ENCODE peak calls at places on chromosomes 16 and 17, in ten cellular contexts. One of them, this sample, is unnamed. For H3K4me1, the result is how much of the 10 kb centered on the place peaks cover.

GRCh38 chr17:81494984-81495383 is 17.6 kb downstream of the ACTG1 start:
- DNase-seq in H1: no peak
- DNase-seq in GM23248: peak
- DNase-seq in left ventricle myocardium inferior: no peak
- DNase-seq in mesendoderm: no peak
- DNase-seq in uterus: no peak
- DNase-seq in CD4-positive, CD25-positive, alpha-beta regulatory T cell: no peak
- DNase-seq in aorta: no peak
- DNase-seq in MM.1S: no peak
- DNase-seq in thyroid gland: peak
- DNase-seq in this sample: no peak

GRCh38 chr17:82611140-82612058 is 36.8 kb downstream of the WDR45B start:
- DNase-seq in thyroid gland: no peak
- DNase-seq in uterus: peak
- DNase-seq in aorta: no peak
- DNase-seq in mesendoderm: no peak
- DNase-seq in GM23248: no peak
- DNase-seq in MM.1S: no peak
- DNase-seq in H1: no peak
- DNase-seq in left ventricle myocardium inferior: no peak
- DNase-seq in CD4-positive, CD25-positive, alpha-beta regulatory T cell: no peak
- DNase-seq in this sample: no peak

GRCh38 chr17:73532441-73532901 is 111.8 kb downstream of the SDK2 start:
- DNase-seq in H1: no peak
- DNase-seq in CD4-positive, CD25-positive, alpha-beta regulatory T cell: no peak
- DNase-seq in left ventricle myocardium inferior: no peak
- DNase-seq in MM.1S: no peak
- DNase-seq in mesendoderm: peak
- DNase-seq in uterus: no peak
- DNase-seq in GM23248: no peak
- DNase-seq in thyroid gland: no peak
- DNase-seq in aorta: no peak
- DNase-seq in this sample: no peak

GRCh38 chr16:84138824-84139627 is 6.0 kb downstream of the HSDL1 start:
- DNase-seq in MM.1S: peak
- DNase-seq in thyroid gland: peak
- DNase-seq in aorta: no peak
- DNase-seq in left ventricle myocardium inferior: no peak
- DNase-seq in mesendoderm: peak
- DNase-seq in uterus: no peak
- DNase-seq in CD4-positive, CD25-positive, alpha-beta regulatory T cell: no peak
- DNase-seq in H1: no peak
- DNase-seq in GM23248: peak
- DNase-seq in this sample: no peak

GRCh38 chr16:12523002-12523401 is 280.7 kb downstream of the CPPED1 start:
- DNase-seq in GM23248: no peak
- DNase-seq in MM.1S: no peak
- DNase-seq in aorta: peak
- DNase-seq in uterus: no peak
- DNase-seq in H1: no peak
- DNase-seq in left ventricle myocardium inferior: no peak
- DNase-seq in thyroid gland: no peak
- DNase-seq in CD4-positive, CD25-positive, alpha-beta regulatory T cell: no peak
- DNase-seq in mesendoderm: no peak
- DNase-seq in this sample: no peak

GRCh38 chr17:72567774-72568173 is 447.0 kb downstream of the SOX9 start:
- DNase-seq in left ventricle myocardium inferior: no peak
- DNase-seq in uterus: no peak
- DNase-seq in CD4-positive, CD25-positive, alpha-beta regulatory T cell: no peak
- DNase-seq in thyroid gland: no peak
- DNase-seq in GM23248: no peak
- DNase-seq in aorta: no peak
- DNase-seq in mesendoderm: no peak
- DNase-seq in MM.1S: no peak
- DNase-seq in H1: no peak
- DNase-seq in this sample: no peak

GRCh38 chr17:45221081-45221996 is at the start of gene FMNL1:
- DNase-seq in GM23248: peak
- DNase-seq in left ventricle myocardium inferior: peak
- DNase-seq in mesendoderm: no peak
- DNase-seq in CD4-positive, CD25-positive, alpha-beta regulatory T cell: peak
- DNase-seq in aorta: peak
- DNase-seq in H1: peak
- DNase-seq in thyroid gland: no peak
- DNase-seq in MM.1S: peak
- DNase-seq in uterus: no peak
- DNase-seq in this sample: peak

GRCh38 chr16:67149276-67150057 is 1.3 kb downstream of the B3GNT9 start:
- DNase-seq in mesendoderm: peak
- DNase-seq in aorta: no peak
- DNase-seq in CD4-positive, CD25-positive, alpha-beta regulatory T cell: no peak
- DNase-seq in GM23248: no peak
- DNase-seq in left ventricle myocardium inferior: no peak
- DNase-seq in thyroid gland: no peak
- DNase-seq in MM.1S: no peak
- DNase-seq in H1: peak
- DNase-seq in uterus: no peak
- DNase-seq in this sample: no peak

DNA sequence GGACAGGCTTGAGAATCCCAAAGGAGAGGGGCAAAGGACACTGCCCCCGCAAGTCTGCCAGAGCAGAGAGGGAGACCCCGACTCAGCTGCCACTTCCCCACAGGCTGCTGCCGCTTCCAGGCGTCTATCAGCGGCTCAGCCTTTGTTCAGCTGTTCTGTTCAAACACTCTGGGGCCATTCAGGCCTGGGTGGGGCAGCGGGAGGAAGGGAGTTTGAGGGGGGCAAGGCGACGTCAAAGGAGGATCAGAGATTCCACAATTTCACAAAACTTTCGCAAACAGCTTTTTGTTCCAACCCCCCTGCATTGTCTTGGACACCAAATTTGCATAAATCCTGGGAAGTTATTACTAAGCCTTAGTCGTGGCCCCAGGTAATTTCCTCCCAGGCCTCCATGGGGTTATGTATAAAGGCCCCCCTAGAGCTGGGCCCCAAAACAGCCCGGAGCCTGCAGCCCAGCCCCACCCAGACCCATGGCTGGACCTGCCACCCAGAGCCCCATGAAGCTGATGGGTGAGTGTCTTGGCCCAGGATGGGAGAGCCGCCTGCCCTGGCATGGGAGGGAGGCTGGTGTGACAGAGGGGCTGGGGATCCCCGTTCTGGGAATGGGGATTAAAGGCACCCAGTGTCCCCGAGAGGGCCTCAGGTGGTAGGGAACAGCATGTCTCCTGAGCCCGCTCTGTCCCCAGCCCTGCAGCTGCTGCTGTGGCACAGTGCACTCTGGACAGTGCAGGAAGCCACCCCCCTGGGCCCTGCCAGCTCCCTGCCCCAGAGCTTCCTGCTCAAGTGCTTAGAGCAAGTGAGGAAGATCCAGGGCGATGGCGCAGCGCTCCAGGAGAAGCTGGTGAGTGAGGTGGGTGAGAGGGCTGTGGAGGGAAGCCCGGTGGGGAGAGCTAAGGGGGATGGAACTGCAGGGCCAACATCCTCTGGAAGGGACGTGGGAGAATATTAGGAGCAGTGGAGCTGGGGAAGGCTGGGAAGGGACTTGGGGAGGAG is at the start of gene CSF3:
- DNase-seq in CD4-positive, CD25-positive, alpha-beta regulatory T cell: no peak
- DNase-seq in aorta: no peak
- DNase-seq in left ventricle myocardium inferior: no peak
- DNase-seq in mesendoderm: no peak
- DNase-seq in GM23248: no peak
- DNase-seq in H1: no peak
- DNase-seq in thyroid gland: no peak
- DNase-seq in MM.1S: no peak
- DNase-seq in uterus: peak
- DNase-seq in this sample: no peak
- H3K27ac ChIP-seq in CD4-positive, CD25-positive, alpha-beta regulatory T cell: no peak
- H3K27ac ChIP-seq in aorta: no peak
- H3K27ac ChIP-seq in left ventricle myocardium inferior: peak
- H3K27ac ChIP-seq in mesendoderm: no peak
- H3K27ac ChIP-seq in GM23248: no peak
- H3K27ac ChIP-seq in H1: peak
- H3K27ac ChIP-seq in thyroid gland: no peak
- H3K27ac ChIP-seq in MM.1S: no peak
- H3K27ac ChIP-seq in uterus: peak
- H3K27ac ChIP-seq in this sample: peak

DNA sequence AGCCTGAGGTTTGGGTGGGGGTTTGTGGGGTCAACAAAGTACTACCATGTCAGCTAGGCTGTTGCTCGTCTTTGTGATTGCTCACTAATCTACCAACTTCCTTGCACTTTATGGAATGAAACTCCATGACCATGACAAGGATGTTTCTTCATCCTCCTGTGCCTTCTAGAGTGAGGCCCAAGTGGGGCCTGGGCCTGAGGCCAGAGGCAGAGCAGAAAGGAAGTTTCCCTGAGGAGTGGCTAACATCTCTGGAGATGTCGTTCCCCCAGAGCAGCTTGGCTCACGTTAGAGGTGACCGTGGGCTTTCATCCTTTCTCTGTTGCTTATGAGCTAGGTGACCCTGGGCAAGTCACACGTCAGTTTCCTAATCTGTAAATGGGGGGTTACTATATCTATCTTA is 41.0 kb upstream of the IRX3 start:
- DNase-seq in MM.1S: no peak
- DNase-seq in thyroid gland: peak
- DNase-seq in mesendoderm: no peak
- DNase-seq in CD4-positive, CD25-positive, alpha-beta regulatory T cell: no peak
- DNase-seq in aorta: no peak
- DNase-seq in H1: no peak
- DNase-seq in left ventricle myocardium inferior: no peak
- DNase-seq in uterus: no peak
- DNase-seq in GM23248: no peak
- DNase-seq in this sample: no peak
- H3K4me1 ChIP-seq in MM.1S: under half
- H3K4me1 ChIP-seq in thyroid gland: under half
- H3K4me1 ChIP-seq in mesendoderm: under half
- H3K4me1 ChIP-seq in CD4-positive, CD25-positive, alpha-beta regulatory T cell: under half
- H3K4me1 ChIP-seq in aorta: under half
- H3K4me1 ChIP-seq in H1: under half
- H3K4me1 ChIP-seq in left ventricle myocardium inferior: under half
- H3K4me1 ChIP-seq in uterus: under half
- H3K4me1 ChIP-seq in GM23248: under half
- H3K4me1 ChIP-seq in this sample: under half

GRCh38 chr17:27558341-27558740 is 72.6 kb upstream of the LGALS9 start:
- DNase-seq in mesendoderm: no peak
- DNase-seq in CD4-positive, CD25-positive, alpha-beta regulatory T cell: no peak
- DNase-seq in GM23248: no peak
- DNase-seq in aorta: peak
- DNase-seq in left ventricle myocardium inferior: no peak
- DNase-seq in uterus: no peak
- DNase-seq in H1: no peak
- DNase-seq in thyroid gland: no peak
- DNase-seq in MM.1S: no peak
- DNase-seq in this sample: peak

GRCh38 chr17:27560668-27561067 is 70.3 kb upstream of the LGALS9 start:
- DNase-seq in thyroid gland: peak
- DNase-seq in MM.1S: no peak
- DNase-seq in H1: no peak
- DNase-seq in uterus: peak
- DNase-seq in CD4-positive, CD25-positive, alpha-beta regulatory T cell: no peak
- DNase-seq in mesendoderm: no peak
- DNase-seq in GM23248: no peak
- DNase-seq in aorta: peak
- DNase-seq in left ventricle myocardium inferior: no peak
- DNase-seq in this sample: peak

GRCh38 chr17:27558842-27559505 is 72.0 kb upstream of the LGALS9 start:
- DNase-seq in CD4-positive, CD25-positive, alpha-beta regulatory T cell: no peak
- DNase-seq in left ventricle myocardium inferior: no peak
- DNase-seq in mesendoderm: no peak
- DNase-seq in GM23248: no peak
- DNase-seq in aorta: peak
- DNase-seq in MM.1S: no peak
- DNase-seq in uterus: no peak
- DNase-seq in thyroid gland: no peak
- DNase-seq in H1: no peak
- DNase-seq in this sample: no peak

GRCh38 chr17:27559996-27560481 is 70.9 kb upstream of the LGALS9 start:
- DNase-seq in uterus: peak
- DNase-seq in left ventricle myocardium inferior: peak
- DNase-seq in GM23248: peak
- DNase-seq in MM.1S: no peak
- DNase-seq in mesendoderm: no peak
- DNase-seq in CD4-positive, CD25-positive, alpha-beta regulatory T cell: no peak
- DNase-seq in H1: no peak
- DNase-seq in thyroid gland: peak
- DNase-seq in aorta: peak
- DNase-seq in this sample: peak

GRCh38 chr17:27559506-27559931 is 71.5 kb upstream of the LGALS9 start:
- DNase-seq in GM23248: peak
- DNase-seq in CD4-positive, CD25-positive, alpha-beta regulatory T cell: no peak
- DNase-seq in left ventricle myocardium inferior: no peak
- DNase-seq in thyroid gland: no peak
- DNase-seq in mesendoderm: no peak
- DNase-seq in aorta: peak
- DNase-seq in H1: no peak
- DNase-seq in MM.1S: no peak
- DNase-seq in uterus: peak
- DNase-seq in this sample: no peak
- H3K4me3 ChIP-seq in GM23248: peak
- H3K4me3 ChIP-seq in CD4-positive, CD25-positive, alpha-beta regulatory T cell: no peak
- H3K4me3 ChIP-seq in left ventricle myocardium inferior: peak
- H3K4me3 ChIP-seq in thyroid gland: no peak
- H3K4me3 ChIP-seq in mesendoderm: no peak
- H3K4me3 ChIP-seq in aorta: no peak
- H3K4me3 ChIP-seq in H1: no peak
- H3K4me3 ChIP-seq in MM.1S: no peak
- H3K4me3 ChIP-seq in uterus: peak
- H3K4me3 ChIP-seq in this sample: no peak

GRCh38 chr17:59219992-59220327 is 351 bp upstream of the GDPD1 start:
- DNase-seq in CD4-positive, CD25-positive, alpha-beta regulatory T cell: no peak
- DNase-seq in MM.1S: no peak
- DNase-seq in aorta: no peak
- DNase-seq in GM23248: no peak
- DNase-seq in H1: no peak
- DNase-seq in thyroid gland: no peak
- DNase-seq in uterus: no peak
- DNase-seq in left ventricle myocardium inferior: no peak
- DNase-seq in mesendoderm: no peak
- DNase-seq in this sample: no peak

GRCh38 chr17:59221159-59221847 is 992 bp downstream of the GDPD1 start:
- DNase-seq in H1: no peak
- DNase-seq in mesendoderm: no peak
- DNase-seq in MM.1S: peak
- DNase-seq in GM23248: peak
- DNase-seq in thyroid gland: peak
- DNase-seq in CD4-positive, CD25-positive, alpha-beta regulatory T cell: no peak
- DNase-seq in left ventricle myocardium inferior: no peak
- DNase-seq in aorta: peak
- DNase-seq in uterus: no peak
- DNase-seq in this sample: no peak

GRCh38 chr17:59223813-59224212 is 3.5 kb downstream of the GDPD1 start:
- DNase-seq in left ventricle myocardium inferior: no peak
- DNase-seq in aorta: no peak
- DNase-seq in GM23248: no peak
- DNase-seq in thyroid gland: no peak
- DNase-seq in mesendoderm: no peak
- DNase-seq in MM.1S: no peak
- DNase-seq in uterus: no peak
- DNase-seq in H1: peak
- DNase-seq in CD4-positive, CD25-positive, alpha-beta regulatory T cell: no peak
- DNase-seq in this sample: no peak

GRCh38 chr17:59219370-59219769 is 941 bp upstream of the GDPD1 start:
- DNase-seq in MM.1S: no peak
- DNase-seq in aorta: no peak
- DNase-seq in left ventricle myocardium inferior: no peak
- DNase-seq in uterus: no peak
- DNase-seq in GM23248: no peak
- DNase-seq in H1: peak
- DNase-seq in mesendoderm: no peak
- DNase-seq in thyroid gland: no peak
- DNase-seq in CD4-positive, CD25-positive, alpha-beta regulatory T cell: no peak
- DNase-seq in this sample: no peak

DNA sequence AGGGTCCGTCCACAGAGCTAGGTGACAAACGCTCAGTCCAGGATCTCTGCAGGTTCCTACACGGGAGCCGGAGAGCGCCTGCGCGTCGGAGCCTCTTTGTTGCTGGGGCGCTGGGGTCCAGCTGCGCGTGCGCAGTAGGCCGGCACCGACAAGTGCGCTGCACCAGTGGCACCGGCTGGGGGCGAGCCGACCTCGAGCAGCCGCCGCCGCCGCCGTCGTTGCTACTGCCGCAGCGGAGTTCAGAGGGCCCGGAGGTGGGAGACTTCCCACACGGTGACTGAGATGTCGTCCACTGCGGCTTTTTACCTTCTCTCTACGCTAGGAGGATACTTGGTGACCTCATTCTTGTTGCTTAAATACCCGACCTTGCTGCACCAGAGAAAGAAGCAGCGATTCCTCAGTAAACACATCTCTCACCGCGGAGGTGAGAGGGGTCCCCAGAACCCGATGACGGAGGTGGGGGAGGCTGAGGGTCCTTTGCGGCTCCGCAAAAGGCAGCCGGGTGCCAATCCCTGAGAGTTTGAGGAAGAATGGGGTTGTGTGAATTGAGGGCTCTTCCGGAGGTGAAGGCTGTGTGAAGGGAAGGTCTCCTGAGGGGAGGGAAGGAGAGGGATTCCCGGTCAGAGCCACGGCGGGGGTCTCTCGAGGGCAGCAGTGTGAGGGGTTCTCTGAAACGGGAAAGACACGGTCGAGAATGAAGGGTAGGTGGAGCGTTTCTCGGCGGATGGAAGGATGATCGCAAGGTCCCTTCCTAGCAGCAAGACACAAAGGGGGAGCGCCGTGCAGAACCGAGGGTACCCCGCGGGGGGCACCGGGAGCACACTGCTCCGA is at the start of gene GDPD1:
- DNase-seq in GM23248: peak
- DNase-seq in left ventricle myocardium inferior: peak
- DNase-seq in MM.1S: peak
- DNase-seq in uterus: peak
- DNase-seq in CD4-positive, CD25-positive, alpha-beta regulatory T cell: peak
- DNase-seq in thyroid gland: peak
- DNase-seq in mesendoderm: peak
- DNase-seq in aorta: peak
- DNase-seq in H1: peak
- DNase-seq in this sample: peak
- H3K27ac ChIP-seq in GM23248: no peak
- H3K27ac ChIP-seq in left ventricle myocardium inferior: peak
- H3K27ac ChIP-seq in MM.1S: peak
- H3K27ac ChIP-seq in uterus: peak
- H3K27ac ChIP-seq in CD4-positive, CD25-positive, alpha-beta regulatory T cell: peak
- H3K27ac ChIP-seq in thyroid gland: peak
- H3K27ac ChIP-seq in mesendoderm: peak
- H3K27ac ChIP-seq in aorta: no peak
- H3K27ac ChIP-seq in H1: peak
- H3K27ac ChIP-seq in this sample: peak